ENCODE peak calls at places on chromosomes 2 and 18, in nine cellular contexts. V is hepatocyte, H is GM23248, U is adrenal gland, G is IMR-90, N is left ventricle myocardium inferior, Z is aorta, R is thyroid gland, F is PC-9. X is an unnamed sample.

GRCh38 chr2:88110830-88111229 is 17.0 kb downstream of the FABP1 start:
- DNase-seq in V (no peak), H (no peak), U (no peak), G (no peak), N (no peak), Z (no peak), R (no peak), F (no peak), X (no peak)

GRCh38 chr2:25851740-25852503 is 26.4 kb downstream of the ASXL2 start:
- DNase-seq in V (peak), H (peak), U (no peak), G (peak), N (no peak), Z (no peak), R (no peak), F (peak), X (no peak)

GRCh38 chr2:113965644-113966043 is 75.8 kb downstream of the ACTR3 start:
- DNase-seq in V (peak), H (peak), U (no peak), G (peak), N (no peak), Z (no peak), R (no peak), F (no peak), X (no peak)

GRCh38 chr2:201235865-201236811 is 24.2 kb upstream of the CASP8 start:
- DNase-seq in V (peak), H (peak), U (peak), G (peak), N (peak), Z (peak), R (peak), F (peak), X (peak)

GRCh38 chr2:128492966-128493811 is 174.5 kb upstream of the HS6ST1 start:
- DNase-seq in V (no peak), H (no peak), U (no peak), G (no peak), N (no peak), Z (no peak), R (no peak), F (no peak), X (no peak)

GRCh38 chr2:163198007-163198406 is 359.4 kb upstream of the KCNH7 start:
- DNase-seq in V (no peak), H (no peak), U (no peak), G (no peak), N (no peak), Z (no peak), R (no peak), F (no peak), X (no peak)

GRCh38 chr18:58223717-58224424 is 179.8 kb downstream of the NEDD4L start:
- DNase-seq in V (peak), H (peak), U (peak), G (peak), N (no peak), Z (no peak), R (peak), F (peak), X (peak)

GRCh38 chr2:37582371-37582770 is 89.1 kb downstream of the CDC42EP3 start:
- DNase-seq in V (no peak), H (peak), U (no peak), G (no peak), N (no peak), Z (no peak), R (no peak), F (no peak), X (no peak)

GRCh38 chr2:182068811-182069210 is 83.2 kb downstream of the PPP1R1C start:
- DNase-seq in V (no peak), H (peak), U (no peak), G (no peak), N (no peak), Z (no peak), R (no peak), F (peak), X (no peak)

GRCh38 chr2:229634574-229635185 is 79.7 kb downstream of the DNER start:
- DNase-seq in V (no peak), H (no peak), U (no peak), G (no peak), N (no peak), Z (no peak), R (no peak), F (no peak), X (no peak)

GRCh38 chr18:62486290-62486964 is 36.4 kb upstream of the ZCCHC2 start:
- DNase-seq in V (peak), H (peak), U (no peak), G (peak), N (no peak), Z (no peak), R (peak), F (peak), X (no peak)

GRCh38 chr2:43481927-43482542 is 113.8 kb downstream of the THADA start:
- DNase-seq in V (no peak), H (no peak), U (no peak), G (no peak), N (no peak), Z (no peak), R (no peak), F (no peak), X (no peak)

GRCh38 chr18:3615374-3615773 is 165.4 kb downstream of the TGIF1 start:
- DNase-seq in V (no peak), H (no peak), U (no peak), G (no peak), N (no peak), Z (no peak), R (no peak), F (no peak), X (no peak)

GRCh38 chr2:37637985-37638384 is 33.5 kb downstream of the CDC42EP3 start:
- DNase-seq in V (no peak), H (peak), U (no peak), G (peak), N (no peak), Z (no peak), R (no peak), F (no peak), X (no peak)

GRCh38 chr2:130963849-130964793 is 127.4 kb downstream of the ARHGEF4 start:
- DNase-seq in V (peak), H (peak), U (peak), G (no peak), N (no peak), Z (no peak), R (peak), F (no peak), X (no peak)

GRCh38 chr18:63040788-63041410 is 278.7 kb downstream of the BCL2 start:
- DNase-seq in V (no peak), H (no peak), U (no peak), G (no peak), N (no peak), Z (no peak), R (no peak), F (no peak), X (no peak)

GRCh38 chr2:128748336-128748735 is 429.7 kb upstream of the HS6ST1 start:
- DNase-seq in V (no peak), H (no peak), U (no peak), G (no peak), N (no peak), Z (no peak), R (no peak), F (no peak), X (no peak)

GRCh38 chr2:227871375-227871788 is at the start of gene DAW1:
- DNase-seq in V (no peak), H (peak), U (no peak), G (peak), N (peak), Z (peak), R (peak), F (no peak), X (no peak)

GRCh38 chr2:6676776-6677175 is 188.9 kb downstream of the CMPK2 start:
- DNase-seq in V (no peak), H (no peak), U (no peak), G (no peak), N (no peak), Z (no peak), R (no peak), F (no peak), X (no peak)

GRCh38 chr2:73293534-73294171 is at the start of gene EGR4:
- DNase-seq in V (peak), H (peak), U (peak), G (peak), N (no peak), Z (peak), R (peak), F (peak), X (no peak)

GRCh38 chr2:191051825-191052778 is 38.1 kb upstream of the STAT1 start:
- DNase-seq in V (peak), H (peak), U (no peak), G (peak), N (no peak), Z (no peak), R (no peak), F (no peak), X (no peak)
- H3K27ac ChIP-seq in V (no peak), H (peak), U (no peak), G (peak), N (no peak), Z (no peak), R (no peak), F (no peak), X (no peak)

DNA sequence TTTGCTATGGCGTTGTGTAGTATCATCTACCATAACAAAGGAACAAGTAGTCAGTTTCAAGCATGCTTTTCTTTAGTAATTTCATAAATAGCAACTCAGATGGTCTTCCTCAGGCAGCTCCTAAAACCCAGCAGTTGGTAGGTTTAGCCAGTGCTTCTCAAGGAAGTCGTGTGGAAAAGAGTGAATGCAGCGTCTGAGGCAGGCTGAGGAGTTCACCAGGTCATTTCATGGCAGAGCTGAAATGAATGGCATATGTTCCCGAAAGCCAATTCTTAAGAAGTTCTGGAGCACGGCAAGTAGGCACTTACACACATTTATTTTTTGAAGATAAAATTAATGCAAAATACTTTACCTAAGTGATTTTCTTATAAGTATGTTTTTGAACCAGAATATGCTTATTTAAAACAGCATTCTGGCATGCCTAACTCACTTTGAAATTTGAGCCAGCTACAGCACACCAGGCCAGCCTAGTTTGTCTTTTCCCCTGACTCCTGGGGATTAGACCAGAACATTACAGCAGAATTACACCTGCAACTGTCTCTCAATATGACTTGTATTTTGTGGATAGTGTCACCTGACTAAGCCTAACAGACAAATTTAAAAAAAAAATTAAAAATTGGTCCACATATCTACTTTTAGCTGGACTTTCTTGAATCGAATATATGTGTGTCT is 62.2 kb downstream of the OSBPL6 start:
- DNase-seq in V (no peak), H (no peak), U (no peak), G (peak), N (no peak), Z (no peak), R (peak), F (no peak), X (no peak)
- H3K27ac ChIP-seq in V (no peak), H (no peak), U (no peak), G (no peak), N (no peak), Z (no peak), R (peak), F (no peak), X (no peak)

GRCh38 chr2:135510577-135510976 is 20.4 kb downstream of the ZRANB3 start:
- DNase-seq in V (no peak), H (no peak), U (no peak), G (no peak), N (no peak), Z (no peak), R (no peak), F (no peak), X (no peak)

GRCh38 chr2:135504811-135505210 is 26.2 kb downstream of the ZRANB3 start:
- DNase-seq in V (no peak), H (no peak), U (no peak), G (no peak), N (no peak), Z (no peak), R (no peak), F (no peak), X (no peak)
- H3K27ac ChIP-seq in V (no peak), H (no peak), U (no peak), G (no peak), N (no peak), Z (no peak), R (no peak), F (no peak), X (no peak)

GRCh38 chr18:13219012-13219396 is 444 bp downstream of the LDLRAD4 start:
- DNase-seq in V (no peak), H (no peak), U (no peak), G (no peak), N (no peak), Z (no peak), R (no peak), F (no peak), X (no peak)
- H3K27ac ChIP-seq in V (peak), H (no peak), U (no peak), G (no peak), N (peak), Z (peak), R (peak), F (no peak), X (peak)

GRCh38 chr2:85741211-85741610 is 12.6 kb upstream of the ATOH8 start:
- DNase-seq in V (no peak), H (no peak), U (no peak), G (no peak), N (peak), Z (peak), R (peak), F (no peak), X (no peak)
- H3K27ac ChIP-seq in V (peak), H (peak), U (no peak), G (peak), N (peak), Z (peak), R (peak), F (no peak), X (peak)

DNA sequence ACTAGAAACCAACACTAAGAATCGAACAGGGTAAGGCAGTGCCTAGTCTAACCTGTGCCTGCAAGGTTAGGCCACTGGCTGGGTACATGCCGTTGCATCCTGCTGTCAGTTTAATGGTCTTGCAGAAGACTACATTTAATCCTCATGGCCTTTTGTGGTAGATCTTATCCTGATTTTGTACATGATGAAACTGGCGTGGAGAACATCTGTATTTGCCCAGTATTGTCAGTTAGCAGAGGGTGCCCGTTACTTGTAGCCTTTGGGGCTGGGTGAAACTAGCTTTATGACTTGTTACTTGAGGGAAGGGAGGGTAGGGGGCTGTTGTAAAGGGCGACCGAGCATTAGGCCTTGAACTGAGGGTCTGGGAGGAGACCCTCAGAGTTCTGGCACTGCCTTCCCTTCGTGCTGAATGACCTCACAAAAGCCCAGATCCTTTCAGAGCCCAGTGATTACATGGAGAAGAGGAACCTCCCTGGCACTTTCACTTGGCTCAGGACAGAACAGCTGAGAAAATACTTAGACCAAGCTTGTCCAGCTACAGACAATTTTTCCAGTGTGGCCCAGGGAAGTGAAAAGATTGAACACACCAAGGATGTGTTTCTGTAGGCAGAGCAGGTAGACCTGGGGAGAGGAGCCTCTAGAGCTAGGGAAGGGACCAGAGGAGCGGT is 19.5 kb downstream of the SLC20A1 start:
- DNase-seq in V (no peak), H (no peak), U (no peak), G (no peak), N (no peak), Z (no peak), R (no peak), F (peak), X (no peak)
- H3K27ac ChIP-seq in V (no peak), H (peak), U (no peak), G (no peak), N (no peak), Z (no peak), R (no peak), F (peak), X (no peak)

GRCh38 chr18:77021075-77021474 is 111.5 kb downstream of the MBP start:
- DNase-seq in V (no peak), H (no peak), U (no peak), G (no peak), N (no peak), Z (no peak), R (no peak), F (no peak), X (no peak)
- H3K27ac ChIP-seq in V (no peak), H (no peak), U (no peak), G (no peak), N (no peak), Z (no peak), R (no peak), F (no peak), X (no peak)

GRCh38 chr2:224884188-224884587 is 158.1 kb downstream of the DOCK10 start:
- DNase-seq in V (no peak), H (peak), U (no peak), G (peak), N (no peak), Z (no peak), R (no peak), F (no peak), X (no peak)

GRCh38 chr2:224887159-224887558 is 155.1 kb downstream of the DOCK10 start:
- DNase-seq in V (no peak), H (peak), U (no peak), G (peak), N (no peak), Z (no peak), R (no peak), F (no peak), X (no peak)

GRCh38 chr2:224883700-224884099 is 158.6 kb downstream of the DOCK10 start:
- DNase-seq in V (no peak), H (peak), U (no peak), G (no peak), N (no peak), Z (no peak), R (no peak), F (no peak), X (no peak)

GRCh38 chr2:224885836-224886547 is 156.3 kb downstream of the DOCK10 start:
- DNase-seq in V (no peak), H (peak), U (no peak), G (peak), N (no peak), Z (no peak), R (no peak), F (no peak), X (no peak)

GRCh38 chr2:224885295-224885694 is 157.0 kb downstream of the DOCK10 start:
- DNase-seq in V (no peak), H (peak), U (no peak), G (peak), N (no peak), Z (no peak), R (no peak), F (no peak), X (no peak)
- H3K27ac ChIP-seq in V (no peak), H (peak), U (no peak), G (peak), N (no peak), Z (no peak), R (no peak), F (no peak), X (no peak)